ENCODE peak calls at places on chromosomes 12 and 14, in five cellular contexts. One of them, this sample, is unnamed.

GRCh38 chr12:27899151-27899661 is 73.3 kb downstream of the PTHLH start:
- DNase-seq in neural progenitor cell: no peak
- DNase-seq in GM23248: peak; percentile 97
- DNase-seq in mammary epithelial cell: peak; percentile 97
- DNase-seq in GM23338: no peak
- DNase-seq in this sample: no peak

GRCh38 chr14:31395119-31395518 is 25.2 kb downstream of the HEATR5A start:
- DNase-seq in neural progenitor cell: no peak
- DNase-seq in GM23248: no peak
- DNase-seq in mammary epithelial cell: no peak
- DNase-seq in GM23338: no peak
- DNase-seq in this sample: no peak

GRCh38 chr14:74038015-74038859 is 19.1 kb downstream of the BBOF1 start:
- DNase-seq in neural progenitor cell: peak; percentile 52
- DNase-seq in GM23248: peak; percentile 62
- DNase-seq in mammary epithelial cell: peak; percentile 47
- DNase-seq in GM23338: peak; percentile 73
- DNase-seq in this sample: peak; percentile 66

GRCh38 chr12:53719649-53720048 is 7.6 kb downstream of the CALCOCO1 start:
- DNase-seq in neural progenitor cell: peak; percentile 61
- DNase-seq in GM23248: no peak
- DNase-seq in mammary epithelial cell: peak; percentile 17
- DNase-seq in GM23338: peak; percentile 69
- DNase-seq in this sample: no peak

GRCh38 chr12:105352940-105353635 is 22.6 kb downstream of the C12orf75 start:
- DNase-seq in neural progenitor cell: peak; percentile 11
- DNase-seq in GM23248: no peak
- DNase-seq in mammary epithelial cell: no peak
- DNase-seq in GM23338: peak; percentile 56
- DNase-seq in this sample: no peak

GRCh38 chr14:102827716-102828115 is 50.5 kb downstream of the TRAF3 start:
- DNase-seq in neural progenitor cell: no peak
- DNase-seq in GM23248: no peak
- DNase-seq in mammary epithelial cell: no peak
- DNase-seq in GM23338: no peak
- DNase-seq in this sample: no peak

GRCh38 chr12:53102883-53103807 is at the start of gene SOAT2:
- DNase-seq in neural progenitor cell: no peak
- DNase-seq in GM23248: no peak
- DNase-seq in mammary epithelial cell: no peak
- DNase-seq in GM23338: no peak
- DNase-seq in this sample: no peak

GRCh38 chr14:104443391-104444158 is 136.0 kb upstream of the C14orf180 start:
- DNase-seq in neural progenitor cell: peak; percentile 58
- DNase-seq in GM23248: no peak
- DNase-seq in mammary epithelial cell: no peak
- DNase-seq in GM23338: peak; percentile 72
- DNase-seq in this sample: no peak

GRCh38 chr12:45605624-45606023 is 123.9 kb upstream of the ARID2 start:
- DNase-seq in neural progenitor cell: no peak
- DNase-seq in GM23248: no peak
- DNase-seq in mammary epithelial cell: no peak
- DNase-seq in GM23338: no peak
- DNase-seq in this sample: no peak

GRCh38 chr14:68191567-68192321 is 372.2 kb downstream of the RAD51B start:
- DNase-seq in neural progenitor cell: no peak
- DNase-seq in GM23248: no peak
- DNase-seq in mammary epithelial cell: peak; percentile 91
- DNase-seq in GM23338: peak; percentile 14
- DNase-seq in this sample: no peak

GRCh38 chr12:32024884-32025599 is 65.8 kb downstream of the RESF1 start:
- DNase-seq in neural progenitor cell: no peak
- DNase-seq in GM23248: no peak
- DNase-seq in mammary epithelial cell: no peak
- DNase-seq in GM23338: no peak
- DNase-seq in this sample: no peak

GRCh38 chr14:25833341-25834121 is 764.3 kb downstream of the NOVA1 start:
- DNase-seq in neural progenitor cell: peak; percentile 80
- DNase-seq in GM23248: peak; percentile 56
- DNase-seq in mammary epithelial cell: no peak
- DNase-seq in GM23338: peak; percentile 74
- DNase-seq in this sample: peak; percentile 3

GRCh38 chr12:89411846-89412245 is 59.5 kb upstream of the DUSP6 start:
- DNase-seq in neural progenitor cell: peak; percentile 28
- DNase-seq in GM23248: no peak
- DNase-seq in mammary epithelial cell: no peak
- DNase-seq in GM23338: no peak
- DNase-seq in this sample: no peak

GRCh38 chr12:56983386-56983785 is 23.0 kb downstream of the ZBTB39 start:
- DNase-seq in neural progenitor cell: no peak
- DNase-seq in GM23248: no peak
- DNase-seq in mammary epithelial cell: no peak
- DNase-seq in GM23338: no peak
- DNase-seq in this sample: no peak

GRCh38 chr12:94304566-94305061 is 155.1 kb downstream of the CEP83 start:
- DNase-seq in neural progenitor cell: peak; percentile 19
- DNase-seq in GM23248: peak; percentile 50
- DNase-seq in mammary epithelial cell: no peak
- DNase-seq in GM23338: peak; percentile 88
- DNase-seq in this sample: no peak

GRCh38 chr12:52082026-52082667 is 2.6 kb downstream of the SMIM41 start:
- DNase-seq in neural progenitor cell: peak; percentile 32
- DNase-seq in GM23248: no peak
- DNase-seq in mammary epithelial cell: no peak
- DNase-seq in GM23338: peak; percentile 43
- DNase-seq in this sample: no peak

GRCh38 chr14:103733651-103734050 is 18.0 kb downstream of the ZFYVE21 start:
- DNase-seq in neural progenitor cell: no peak
- DNase-seq in GM23248: peak; percentile 43
- DNase-seq in mammary epithelial cell: peak; percentile 52
- DNase-seq in GM23338: no peak
- DNase-seq in this sample: peak; percentile 69

GRCh38 chr12:124436366-124436765 is 131.0 kb downstream of the NCOR2 start:
- DNase-seq in neural progenitor cell: no peak
- DNase-seq in GM23248: peak; percentile 60
- DNase-seq in mammary epithelial cell: no peak
- DNase-seq in GM23338: no peak
- DNase-seq in this sample: no peak

GRCh38 chr12:114263031-114263825 is 142.7 kb downstream of the TBX5 start:
- DNase-seq in neural progenitor cell: no peak
- DNase-seq in GM23248: peak; percentile 75
- DNase-seq in mammary epithelial cell: no peak
- DNase-seq in GM23338: no peak
- DNase-seq in this sample: no peak

GRCh38 chr12:121930862-121931261 is 12.5 kb downstream of the CFAP251 start:
- DNase-seq in neural progenitor cell: no peak
- DNase-seq in GM23248: no peak
- DNase-seq in mammary epithelial cell: no peak
- DNase-seq in GM23338: no peak
- DNase-seq in this sample: no peak

GRCh38 chr14:20415723-20416622 is 2.7 kb upstream of the TEP1 start:
- DNase-seq in neural progenitor cell: peak; percentile 58
- DNase-seq in GM23248: peak; percentile 72
- DNase-seq in mammary epithelial cell: peak; percentile 31
- DNase-seq in GM23338: peak; percentile 84
- DNase-seq in this sample: no peak

GRCh38 chr12:57215668-57216013 is 953 bp upstream of the NXPH4 start:
- DNase-seq in neural progenitor cell: no peak
- DNase-seq in GM23248: peak; percentile 71
- DNase-seq in mammary epithelial cell: peak; percentile 29
- DNase-seq in GM23338: no peak
- DNase-seq in this sample: no peak

GRCh38 chr12:100574262-100575074 is 984 bp downstream of the GAS2L3 start:
- DNase-seq in neural progenitor cell: peak; percentile 45
- DNase-seq in GM23248: peak; percentile 51
- DNase-seq in mammary epithelial cell: peak; percentile 71
- DNase-seq in GM23338: peak; percentile 42
- DNase-seq in this sample: peak; percentile 62

DNA sequence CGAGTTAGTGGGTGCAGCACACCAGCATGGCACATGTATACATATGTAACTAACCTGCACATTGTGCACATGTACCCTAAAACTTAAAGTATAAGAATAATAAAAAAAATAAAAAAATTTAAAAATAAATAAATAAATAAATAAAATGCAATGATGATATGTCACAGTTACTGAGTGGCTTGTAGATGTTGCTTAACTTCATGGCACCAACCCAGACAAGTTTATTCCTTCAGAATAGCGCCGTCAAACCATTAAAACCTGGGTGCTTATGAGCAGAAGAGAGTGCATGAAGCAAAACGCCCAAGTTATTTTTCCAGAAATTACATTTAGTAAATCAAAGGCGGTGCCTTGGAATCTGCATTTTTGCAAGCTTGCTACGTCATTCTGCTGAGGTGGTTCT is 417.9 kb downstream of the AEBP2 start:
- DNase-seq in neural progenitor cell: no peak
- DNase-seq in GM23248: no peak
- DNase-seq in mammary epithelial cell: no peak
- DNase-seq in GM23338: no peak
- DNase-seq in this sample: no peak
- H3K4me3 ChIP-seq in neural progenitor cell: no peak overlapping the region
- H3K4me3 ChIP-seq in GM23248: no peak overlapping the region
- H3K4me3 ChIP-seq in mammary epithelial cell: no peak overlapping the region
- H3K4me3 ChIP-seq in GM23338: no peak overlapping the region
- H3K4me3 ChIP-seq in this sample: no peak overlapping the region

GRCh38 chr12:80815351-80815750 is 98.6 kb downstream of the MYF5 start:
- DNase-seq in neural progenitor cell: no peak
- DNase-seq in GM23248: no peak
- DNase-seq in mammary epithelial cell: no peak
- DNase-seq in GM23338: no peak
- DNase-seq in this sample: no peak
- H2AFZ ChIP-seq in neural progenitor cell: no peak overlapping the region
- H2AFZ ChIP-seq in GM23248: no peak overlapping the region
- H2AFZ ChIP-seq in mammary epithelial cell: no peak overlapping the region
- H2AFZ ChIP-seq in GM23338: no peak overlapping the region
- H2AFZ ChIP-seq in this sample: no peak overlapping the region

GRCh38 chr12:1918875-1919236 is 404 bp upstream of the CACNA2D4 start:
- DNase-seq in neural progenitor cell: no peak
- DNase-seq in GM23248: no peak
- DNase-seq in mammary epithelial cell: no peak
- DNase-seq in GM23338: no peak
- DNase-seq in this sample: no peak

GRCh38 chr12:1919284-1919683 is 832 bp upstream of the CACNA2D4 start:
- DNase-seq in neural progenitor cell: no peak
- DNase-seq in GM23248: no peak
- DNase-seq in mammary epithelial cell: no peak
- DNase-seq in GM23338: no peak
- DNase-seq in this sample: no peak

GRCh38 chr12:1916396-1917171 is 1.9 kb downstream of the CACNA2D4 start:
- DNase-seq in neural progenitor cell: no peak
- DNase-seq in GM23248: no peak
- DNase-seq in mammary epithelial cell: no peak
- DNase-seq in GM23338: no peak
- DNase-seq in this sample: no peak

GRCh38 chr12:1918081-1918874 is at the start of gene CACNA2D4:
- DNase-seq in neural progenitor cell: peak; percentile 89
- DNase-seq in GM23248: no peak
- DNase-seq in mammary epithelial cell: no peak
- DNase-seq in GM23338: no peak
- DNase-seq in this sample: no peak

GRCh38 chr12:1917172-1918070 is 1.0 kb downstream of the CACNA2D4 start:
- DNase-seq in neural progenitor cell: no peak
- DNase-seq in GM23248: no peak
- DNase-seq in mammary epithelial cell: no peak
- DNase-seq in GM23338: no peak
- DNase-seq in this sample: no peak
- TF ChIP-seq EZH2 in neural progenitor cell: no peak
- TF ChIP-seq EZH2 in GM23248: no peak
- TF ChIP-seq EZH2 in mammary epithelial cell: no peak
- TF ChIP-seq EZH2 in GM23338: no peak
- TF ChIP-seq EZH2 in this sample: no peak

GRCh38 chr12:98180603-98181002 is 334.8 kb upstream of the TMPO start:
- DNase-seq in neural progenitor cell: no peak
- DNase-seq in GM23248: no peak
- DNase-seq in mammary epithelial cell: no peak
- DNase-seq in GM23338: no peak
- DNase-seq in this sample: no peak

GRCh38 chr12:98188649-98189048 is 326.7 kb upstream of the TMPO start:
- DNase-seq in neural progenitor cell: no peak
- DNase-seq in GM23248: peak; percentile 0
- DNase-seq in mammary epithelial cell: no peak
- DNase-seq in GM23338: no peak
- DNase-seq in this sample: no peak

GRCh38 chr12:98182791-98183190 is 332.6 kb upstream of the TMPO start:
- DNase-seq in neural progenitor cell: peak; percentile 64
- DNase-seq in GM23248: no peak
- DNase-seq in mammary epithelial cell: no peak
- DNase-seq in GM23338: no peak
- DNase-seq in this sample: no peak

DNA sequence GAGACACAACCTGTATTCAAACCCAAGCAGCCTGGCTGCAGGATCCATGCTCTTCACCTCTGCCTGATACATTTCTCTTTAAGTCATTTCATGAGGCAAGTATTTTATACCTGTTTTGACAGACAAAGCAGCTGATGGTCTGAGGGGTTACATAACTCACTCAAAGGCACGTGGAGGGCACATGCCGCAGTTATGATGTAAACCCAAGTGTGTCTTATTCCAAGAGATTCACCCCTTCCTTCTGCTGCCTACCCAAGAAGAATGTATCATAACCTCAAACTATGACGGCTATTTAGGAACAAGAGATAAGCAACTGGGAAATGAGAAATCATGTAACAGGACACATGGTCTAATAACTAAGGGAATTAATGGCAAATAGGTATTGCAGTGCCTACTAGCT is 329.8 kb upstream of the TMPO start:
- DNase-seq in neural progenitor cell: no peak
- DNase-seq in GM23248: no peak
- DNase-seq in mammary epithelial cell: peak; percentile 3
- DNase-seq in GM23338: no peak
- DNase-seq in this sample: no peak
- H3K4me3 ChIP-seq in neural progenitor cell: no peak overlapping the region
- H3K4me3 ChIP-seq in GM23248: no peak overlapping the region
- H3K4me3 ChIP-seq in mammary epithelial cell: no peak overlapping the region
- H3K4me3 ChIP-seq in GM23338: no peak overlapping the region
- H3K4me3 ChIP-seq in this sample: no peak overlapping the region

DNA sequence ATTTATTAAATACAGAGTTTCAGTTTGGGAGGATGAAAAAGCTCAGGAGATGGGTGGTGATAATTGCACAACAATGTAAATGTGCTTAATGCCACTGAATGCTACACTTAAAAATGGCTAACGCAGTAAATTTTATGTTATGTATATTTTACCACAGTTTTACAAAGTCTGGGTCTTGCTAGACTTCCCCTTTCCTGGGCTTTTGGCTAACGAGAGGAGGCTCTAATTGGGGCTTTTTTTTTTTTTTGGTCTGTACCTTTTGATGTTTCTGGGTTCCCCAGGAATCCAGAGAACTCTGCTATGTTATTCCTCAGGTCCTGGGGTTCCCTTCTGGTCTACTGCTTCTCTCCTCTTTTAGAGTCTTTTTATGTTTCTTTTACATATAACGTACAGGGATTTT is 355.5 kb downstream of the CACNA1C start:
- DNase-seq in neural progenitor cell: no peak
- DNase-seq in GM23248: no peak
- DNase-seq in mammary epithelial cell: no peak
- DNase-seq in GM23338: no peak
- DNase-seq in this sample: no peak
- H2AFZ ChIP-seq in neural progenitor cell: no peak overlapping the region
- H2AFZ ChIP-seq in GM23248: no peak overlapping the region
- H2AFZ ChIP-seq in mammary epithelial cell: no peak overlapping the region
- H2AFZ ChIP-seq in GM23338: no peak overlapping the region
- H2AFZ ChIP-seq in this sample: no peak overlapping the region

GRCh38 chr12:132450391-132451171 is 39.4 kb upstream of the FBRSL1 start:
- DNase-seq in neural progenitor cell: no peak
- DNase-seq in GM23248: no peak
- DNase-seq in mammary epithelial cell: no peak
- DNase-seq in GM23338: no peak
- DNase-seq in this sample: no peak
- TF ChIP-seq EZH2 in neural progenitor cell: no peak
- TF ChIP-seq EZH2 in GM23248: no peak
- TF ChIP-seq EZH2 in mammary epithelial cell: no peak
- TF ChIP-seq EZH2 in GM23338: no peak
- TF ChIP-seq EZH2 in this sample: no peak

This sample was measured in PC-9.